ENCODE peak calls at places on chromosomes 16 and 17, in four cellular contexts. Z is Daoy, K is lower leg skin, W is H9. J is an unnamed sample.

GRCh38 chr16:19843371-19843770 is 41.3 kb downstream of the GPRC5B start:
- DNase-seq in Z (no peak), K (no peak), W (no peak), J (no peak)

GRCh38 chr16:65384441-65384840 is 262.6 kb upstream of the CDH11 start:
- DNase-seq in Z (no peak), K (no peak), W (no peak), J (no peak)

GRCh38 chr16:51938861-51939260 is 608.1 kb downstream of the TOX3 start:
- DNase-seq in Z (no peak), K (peak), W (no peak), J (no peak)

GRCh38 chr16:1770328-1771071 is 843 bp downstream of the NME3 start:
- DNase-seq in Z (peak), K (no peak), W (peak), J (peak)

GRCh38 chr17:42201155-42201772 is 7.0 kb upstream of the GHDC start:
- DNase-seq in Z (no peak), K (no peak), W (no peak), J (no peak)

GRCh38 chr16:12317856-12318591 is 341.5 kb downstream of the SNX29 start:
- DNase-seq in Z (no peak), K (no peak), W (no peak), J (no peak)

GRCh38 chr16:84085774-84086173 is 31.0 kb downstream of the MBTPS1 start:
- DNase-seq in Z (no peak), K (no peak), W (no peak), J (no peak)

GRCh38 chr16:81511371-81511770 is 66.8 kb downstream of the CMIP start:
- DNase-seq in Z (peak), K (no peak), W (no peak), J (no peak)

GRCh38 chr17:55620023-55620422 is 102.6 kb downstream of the TMEM100 start:
- DNase-seq in Z (no peak), K (no peak), W (no peak), J (no peak)

GRCh38 chr17:28405632-28406477 is at the start of gene SLC46A1:
- DNase-seq in Z (peak), K (no peak), W (peak), J (no peak)

GRCh38 chr16:57234707-57235092 is 10.4 kb upstream of the ARL2BP start:
- DNase-seq in Z (no peak), K (no peak), W (no peak), J (no peak)

GRCh38 chr16:66858740-66859396 is 14.7 kb downstream of the CA7 start:
- DNase-seq in Z (peak), K (no peak), W (no peak), J (no peak)

GRCh38 chr17:31878703-31879073 is 19.6 kb upstream of the COPRS start:
- DNase-seq in Z (no peak), K (no peak), W (no peak), J (no peak)

GRCh38 chr17:44919885-44920564 is 4.7 kb upstream of the GFAP start:
- DNase-seq in Z (peak), K (peak), W (peak), J (peak)

GRCh38 chr17:7132511-7133094 is 18.0 kb upstream of the ASGR2 start:
- DNase-seq in Z (no peak), K (no peak), W (peak), J (peak)

GRCh38 chr17:1108810-1109605 is 70.8 kb downstream of the ABR start:
- DNase-seq in Z (peak), K (no peak), W (no peak), J (no peak)

GRCh38 chr17:69348441-69348840 is 21.5 kb upstream of the ABCA5 start:
- DNase-seq in Z (no peak), K (no peak), W (no peak), J (no peak)

GRCh38 chr17:73420897-73421296 is 109.1 kb upstream of the CDC42EP4 start:
- DNase-seq in Z (peak), K (no peak), W (peak), J (no peak)

GRCh38 chr16:73176577-73177013 is 128.7 kb upstream of the ZFHX3 start:
- DNase-seq in Z (peak), K (no peak), W (no peak), J (no peak)

GRCh38 chr17:50060951-50061712 is 5.2 kb downstream of the ITGA3 start:
- DNase-seq in Z (no peak), K (no peak), W (no peak), J (no peak)

GRCh38 chr16:74734361-74735161 is 33.9 kb upstream of the MLKL start:
- DNase-seq in Z (no peak), K (no peak), W (peak), J (peak)

GRCh38 chr17:48352630-48353029 is 77.4 kb downstream of the SKAP1 start:
- DNase-seq in Z (peak), K (no peak), W (no peak), J (no peak)

GRCh38 chr16:88588754-88589153 is 18.6 kb downstream of the ZC3H18 start:
- DNase-seq in Z (no peak), K (no peak), W (no peak), J (no peak)

GRCh38 chr17:44353656-44354331 is 8.7 kb downstream of the GRN start:
- DNase-seq in Z (no peak), K (no peak), W (peak), J (no peak)